ENCODE peak calls at places on chromosomes 3 and 15, in nine cellular contexts. H is Karpas-422, W is left lung, M is cardiac fibroblast, U is adrenal gland, R is astrocyte of the cerebellum, A is NB4, J is A549, F is H7. Y is an unnamed sample.

GRCh38 chr3:133932009-133932408 is 36.3 kb upstream of the RAB6B start:
- DNase-seq in W (no peak), F (no peak), M (no peak), R (no peak), J (no peak), U (no peak), H (no peak), A (no peak), Y (no peak)

GRCh38 chr3:14921811-14922705 is 25.3 kb upstream of the NR2C2 start:
- DNase-seq in H (no peak), U (no peak), A (no peak), J (no peak), R (no peak), W (no peak), F (peak; percentile 38), M (no peak), Y (peak; percentile 27)

GRCh38 chr15:92653836-92654524 is 1.6 kb downstream of the FAM174B start:
- DNase-seq in W (no peak), M (no peak), R (no peak), F (peak; percentile 52), J (peak; percentile 55), H (no peak), U (no peak), A (no peak), Y (no peak)

GRCh38 chr3:117366574-117366973 is 657.0 kb downstream of the TUSC7 start:
- DNase-seq in R (no peak), F (no peak), A (no peak), M (no peak), J (no peak), H (no peak), W (no peak), U (no peak), Y (no peak)

GRCh38 chr15:25056484-25057429 is 102.0 kb downstream of the SNRPN start:
- DNase-seq in R (no peak), J (peak; percentile 10), W (no peak), U (peak; percentile 23), H (no peak), F (peak; percentile 46), M (no peak), A (peak; percentile 2), Y (no peak)

GRCh38 chr15:25242957-25243799 is 195.6 kb downstream of the UBE3A start:
- DNase-seq in R (no peak), J (no peak), M (no peak), U (peak; percentile 12), W (peak; percentile 20), H (no peak), A (no peak), F (no peak), Y (no peak)

GRCh38 chr15:87755226-87755625 is 501.3 kb downstream of the NTRK3 start:
- DNase-seq in R (no peak), M (peak; percentile 34), U (no peak), W (no peak), H (no peak), J (no peak), F (no peak), A (no peak), Y (no peak)

GRCh38 chr3:39260318-39260717 is 19.5 kb downstream of the CX3CR1 start:
- DNase-seq in M (no peak), A (no peak), W (no peak), H (no peak), F (no peak), R (no peak), U (no peak), J (no peak), Y (no peak)

GRCh38 chr3:16884084-16884747 is 539 bp upstream of the PLCL2 start:
- DNase-seq in F (peak; percentile 98), J (peak; percentile 69), U (peak; percentile 68), W (peak; percentile 73), H (peak; percentile 77), A (peak; percentile 28), M (peak; percentile 53), R (no peak), Y (no peak)

GRCh38 chr3:185330238-185330637 is 32.7 kb upstream of the MAP3K13 start:
- DNase-seq in U (no peak), H (no peak), W (peak; percentile 55), J (no peak), R (no peak), F (no peak), M (no peak), A (peak; percentile 50), Y (no peak)

GRCh38 chr3:62371032-62371734 is 2.2 kb downstream of the FEZF2 start:
- DNase-seq in A (no peak), U (no peak), M (no peak), F (peak; percentile 67), R (no peak), H (no peak), J (no peak), W (no peak), Y (no peak)

GRCh38 chr15:31271224-31271635 is 55.4 kb upstream of the KLF13 start:
- DNase-seq in A (no peak), M (no peak), J (no peak), U (peak; percentile 13), F (no peak), H (no peak), R (no peak), W (no peak), Y (no peak)

GRCh38 chr3:56806407-56806806 is 4.7 kb upstream of the ARHGEF3 start:
- DNase-seq in M (no peak), J (no peak), U (no peak), A (no peak), F (no peak), H (no peak), W (no peak), R (no peak), Y (no peak)

GRCh38 chr3:23077126-23077525 is 126.0 kb upstream of the UBE2E2 start:
- DNase-seq in M (no peak), A (no peak), U (no peak), H (no peak), F (no peak), W (no peak), J (no peak), R (no peak), Y (peak; percentile 57)

GRCh38 chr3:187013080-187013838 is 82.9 kb downstream of the ST6GAL1 start:
- DNase-seq in W (no peak), F (no peak), U (peak; percentile 14), R (no peak), J (no peak), H (peak; percentile 68), M (peak; percentile 43), A (peak; percentile 38), Y (no peak)

GRCh38 chr3:62242846-62243245 is 130.5 kb downstream of the FEZF2 start:
- DNase-seq in A (no peak), W (no peak), M (no peak), F (peak; percentile 6), H (no peak), R (no peak), J (no peak), U (no peak), Y (no peak)

GRCh38 chr3:119781330-119782198 is at the start of gene NR1I2:
- DNase-seq in F (no peak), M (no peak), U (no peak), W (no peak), H (peak; percentile 42), J (no peak), A (peak; percentile 52), R (no peak), Y (no peak)

GRCh38 chr3:9969632-9970019 is 17.0 kb downstream of the EMC3 start:
- DNase-seq in H (no peak), W (no peak), J (no peak), M (no peak), F (no peak), U (no peak), R (no peak), A (no peak), Y (no peak)
- H3K4me3 ChIP-seq in H (no peak overlapping the region), W (no peak overlapping the region), J (peak overlapping the region; percentile 4), M (no peak overlapping the region), F (no peak overlapping the region), U (no peak overlapping the region), R (no peak overlapping the region), A (no peak overlapping the region), Y (no peak overlapping the region)

DNA sequence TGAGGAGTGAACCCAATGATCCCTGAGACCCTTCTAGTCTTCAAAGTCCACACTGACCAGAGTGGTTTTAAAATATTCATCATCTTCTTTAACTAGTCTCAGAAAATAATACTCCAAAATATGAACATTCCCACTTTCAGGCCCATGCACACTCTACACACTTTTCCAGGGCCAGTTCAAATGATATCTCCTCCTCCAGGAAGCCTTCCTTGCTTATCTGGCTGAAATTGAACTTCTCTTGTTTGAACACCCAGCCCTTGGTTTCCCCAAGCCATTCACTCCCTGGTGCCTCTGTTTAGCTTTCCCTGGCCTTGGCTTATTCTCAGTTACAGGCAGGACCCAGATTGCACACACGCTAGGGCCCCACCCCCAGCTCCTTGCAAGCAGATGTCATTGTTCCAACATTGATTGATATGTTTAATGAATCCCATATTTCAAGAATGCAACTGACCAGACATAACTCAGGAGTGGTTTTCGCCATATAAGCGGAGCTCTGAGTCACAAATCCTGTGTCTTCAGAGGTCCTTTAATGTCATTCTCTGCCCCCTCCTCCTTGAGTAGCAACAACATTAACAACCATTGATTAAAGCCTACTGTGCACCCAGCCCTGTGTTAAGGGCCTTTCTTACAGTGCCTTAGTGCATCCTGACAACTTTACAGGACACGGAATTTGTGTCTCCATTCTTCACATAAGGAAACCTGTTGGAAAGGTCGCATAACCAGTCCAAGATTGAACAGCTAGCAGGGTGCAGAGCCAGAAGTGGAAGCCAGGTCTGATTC is 2.1 kb downstream of the ITGA11 start:
- DNase-seq in H (no peak), W (no peak), M (no peak), R (no peak), A (no peak), J (no peak), F (no peak), U (no peak), Y (no peak)
- H3K4me3 ChIP-seq in H (no peak overlapping the region), W (no peak overlapping the region), M (no peak overlapping the region), R (peak overlapping the region; percentile 61), A (no peak overlapping the region), J (no peak overlapping the region), F (no peak overlapping the region), U (no peak overlapping the region), Y (no peak overlapping the region)

DNA sequence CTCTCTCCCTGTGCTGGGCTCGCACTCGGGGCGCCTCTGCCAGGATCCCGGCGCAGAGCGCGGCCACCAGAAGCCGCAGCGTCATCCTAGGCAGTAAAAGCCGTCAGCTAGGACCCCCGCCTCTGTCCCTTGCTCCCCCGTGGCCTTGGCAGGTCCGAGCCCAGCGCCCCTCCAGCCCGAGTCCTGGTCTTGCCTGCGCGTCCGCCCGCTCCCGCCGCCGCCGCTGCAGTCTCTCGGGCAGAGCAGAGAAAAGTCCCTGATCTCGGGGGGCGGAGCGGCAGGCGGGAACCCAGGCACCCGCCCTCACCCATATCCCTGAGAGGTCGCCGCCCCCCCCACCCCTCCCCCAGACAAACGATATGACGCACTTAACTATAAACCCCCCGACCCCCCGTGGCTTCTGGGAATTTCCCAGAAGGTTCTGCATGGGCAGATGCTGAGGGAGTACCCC is at the start of gene COL7A1:
- DNase-seq in H (no peak), A (no peak), W (no peak), U (no peak), M (no peak), R (no peak), J (no peak), F (no peak), Y (peak; percentile 77)
- H3K4me3 ChIP-seq in H (no peak within 1 kb of the TSS), A (no peak within 1 kb of the TSS), W (no peak within 1 kb of the TSS), U (no peak within 1 kb of the TSS), M (peak within 1 kb of the TSS; percentile 23), R (peak within 1 kb of the TSS; percentile 35), J (peak within 1 kb of the TSS; percentile 84), F (peak within 1 kb of the TSS; percentile 50), Y (peak within 1 kb of the TSS; percentile 77)

DNA sequence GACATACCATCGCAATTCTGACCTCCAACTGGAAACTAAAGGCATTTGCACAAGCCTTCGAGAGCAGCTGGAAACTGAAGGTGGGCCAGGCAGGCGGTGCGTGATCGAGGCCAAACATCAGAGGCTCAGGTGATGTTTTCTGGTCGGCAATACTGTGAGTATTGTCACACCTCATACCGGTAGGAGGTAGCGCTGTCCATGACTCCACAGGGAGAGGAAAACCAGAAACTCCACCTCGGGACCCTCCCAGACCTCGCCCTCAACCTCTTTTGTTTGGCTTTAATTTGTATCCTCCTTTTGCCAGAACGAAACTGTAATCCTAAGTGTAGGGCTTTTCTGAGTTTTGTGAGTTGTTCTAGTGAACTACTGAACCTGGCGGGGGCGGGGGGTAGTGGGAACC is 43.6 kb downstream of the LDHAL6B start:
- DNase-seq in U (no peak), M (no peak), H (no peak), J (no peak), W (no peak), F (no peak), A (no peak), R (no peak), Y (no peak)
- H3K4me3 ChIP-seq in U (no peak overlapping the region), M (no peak overlapping the region), H (no peak overlapping the region), J (no peak overlapping the region), W (no peak overlapping the region), F (no peak overlapping the region), A (no peak overlapping the region), R (no peak overlapping the region), Y (no peak overlapping the region)